ENCODE peak calls at places on chromosomes 16 and 17, in ten cellular contexts. H is neural progenitor cell; G is neuronal stem cell; N is right lobe of liver; P is IMR-90; B is CD8-positive, alpha-beta T cell; W is aorta; E is H9; Y is psoas muscle; M is upper lobe of right lung. S is an unnamed sample.

GRCh38 chr17:73052923-73053322 is 39.6 kb downstream of the SLC39A11 start:
- DNase-seq in G (no peak), E (no peak), Y (no peak), M (no peak), B (no peak), P (no peak), W (no peak), H (no peak), N (no peak), S (no peak)

GRCh38 chr17:31052187-31052889 is 42.4 kb upstream of the NF1 start:
- DNase-seq in N (no peak), B (no peak), H (no peak), E (peak; percentile 22), W (peak; percentile 87), Y (peak; percentile 71), P (peak; percentile 96), G (no peak), M (no peak), S (peak; percentile 86)

GRCh38 chr16:1740234-1740633 is 31.1 kb downstream of the NME3 start:
- DNase-seq in G (no peak), B (no peak), W (no peak), N (no peak), Y (no peak), M (no peak), E (no peak), P (no peak), H (no peak), S (no peak)

GRCh38 chr16:49623501-49624266 is 232.2 kb downstream of the ZNF423 start:
- DNase-seq in B (no peak), M (no peak), P (no peak), N (no peak), Y (no peak), H (no peak), W (no peak), E (peak; percentile 12), G (no peak), S (peak; percentile 45)

GRCh38 chr17:43877031-43877430 is 30.1 kb downstream of the CD300LG start:
- DNase-seq in E (no peak), N (no peak), P (no peak), H (no peak), W (no peak), M (no peak), B (no peak), G (no peak), Y (no peak), S (no peak)

GRCh38 chr17:69492410-69493071 is 78.0 kb downstream of the MAP2K6 start:
- DNase-seq in P (peak; percentile 88), N (no peak), Y (no peak), G (no peak), M (no peak), B (no peak), W (no peak), H (peak; percentile 45), E (peak; percentile 88), S (no peak)

GRCh38 chr17:81579821-81580321 is 27.7 kb upstream of the FAAP100 start:
- DNase-seq in M (no peak), E (peak; percentile 29), G (no peak), Y (no peak), N (no peak), B (no peak), P (peak; percentile 79), H (no peak), W (peak; percentile 31), S (no peak)

GRCh38 chr16:28035866-28036393 is 27.6 kb downstream of the GSG1L start:
- DNase-seq in E (no peak), B (no peak), P (no peak), Y (no peak), M (no peak), G (no peak), H (no peak), N (no peak), W (no peak), S (no peak)

GRCh38 chr16:1691276-1691675 is 13.2 kb downstream of the JPT2 start:
- DNase-seq in B (no peak), P (peak; percentile 59), Y (no peak), M (no peak), E (no peak), H (no peak), N (no peak), G (no peak), W (no peak), S (no peak)

GRCh38 chr17:31433091-31433790 is 41.8 kb downstream of the RAB11FIP4 start:
- DNase-seq in M (no peak), P (no peak), N (no peak), H (no peak), Y (no peak), G (no peak), E (no peak), W (no peak), B (peak; percentile 55), S (no peak)

DNA sequence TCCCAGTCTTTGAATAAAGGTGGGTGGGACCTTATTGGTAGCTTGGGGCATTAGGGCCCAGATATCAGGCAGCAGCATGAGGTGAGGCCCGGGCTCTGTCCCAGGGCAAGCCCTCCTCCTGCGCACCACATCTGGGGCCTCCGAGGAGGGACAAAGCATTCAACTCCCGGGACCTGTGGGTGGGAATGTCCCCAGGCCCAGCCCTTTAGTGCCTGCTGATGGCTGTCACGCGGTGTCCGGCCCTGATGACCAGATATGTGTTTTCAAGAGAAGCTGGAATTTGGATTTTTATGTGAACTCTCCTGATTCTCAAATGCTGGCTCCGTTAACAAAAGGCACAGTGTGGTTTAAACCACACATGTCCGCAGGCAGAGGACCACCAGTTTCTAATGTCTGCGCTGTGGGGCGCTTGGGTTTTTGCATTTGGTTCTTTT is 30.5 kb downstream of the RAI1 start:
- DNase-seq in G (no peak), H (peak; percentile 50), M (no peak), Y (no peak), N (no peak), W (no peak), E (peak; percentile 66), B (no peak), P (no peak), S (no peak)
- H3K27ac ChIP-seq in G (peak overlapping the region; percentile 66), H (peak overlapping the region; percentile 3), M (peak overlapping the region; percentile 75), Y (no peak overlapping the region), N (no peak overlapping the region), W (peak overlapping the region; percentile 70), E (no peak overlapping the region), B (no peak overlapping the region), P (peak overlapping the region; percentile 80), S (peak overlapping the region; percentile 84)

GRCh38 chr17:2239170-2239551 is 64.4 kb downstream of the SMG6 start:
- DNase-seq in M (no peak), H (no peak), Y (no peak), W (no peak), N (no peak), P (no peak), E (no peak), G (no peak), B (no peak), S (no peak)
- H3K4me1 ChIP-seq in M (peaks cover 37% of the 10 kb centered on the region), H (peaks cover 10% of the 10 kb centered on the region), Y (peaks cover 47% of the 10 kb centered on the region), W (peaks cover 3% of the 10 kb centered on the region), N (no peaks in the 10 kb centered on the region), P (peaks cover 27% of the 10 kb centered on the region), E (no peaks in the 10 kb centered on the region), G (peaks cover 8% of the 10 kb centered on the region), B (no peaks in the 10 kb centered on the region), S (peaks cover 25% of the 10 kb centered on the region)

DNA sequence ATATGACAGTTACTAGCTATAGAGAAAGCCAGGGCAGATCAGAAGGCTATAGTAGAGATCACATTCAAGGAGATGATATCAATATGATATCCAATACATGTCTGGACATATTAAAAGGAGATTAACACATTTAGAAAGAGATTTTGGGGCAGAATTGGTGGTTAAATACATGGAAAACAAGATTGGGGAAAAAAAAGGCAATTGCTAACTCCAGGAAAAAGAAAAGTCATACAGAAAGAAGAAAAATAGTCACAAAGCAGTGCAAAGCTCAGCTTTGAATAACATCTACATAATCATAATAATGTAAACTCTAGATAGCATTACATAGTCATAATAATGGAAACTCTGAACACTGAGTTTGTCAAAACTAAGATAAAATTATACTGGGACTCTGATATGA is 40.6 kb downstream of the MYH11 start:
- DNase-seq in M (no peak), W (no peak), P (no peak), N (no peak), G (no peak), B (no peak), E (no peak), H (no peak), Y (no peak), S (no peak)
- H3K27ac ChIP-seq in M (no peak overlapping the region), W (no peak overlapping the region), P (no peak overlapping the region), N (no peak overlapping the region), G (no peak overlapping the region), B (no peak overlapping the region), E (no peak overlapping the region), H (no peak overlapping the region), Y (no peak overlapping the region), S (peak overlapping the region; percentile 95)

DNA sequence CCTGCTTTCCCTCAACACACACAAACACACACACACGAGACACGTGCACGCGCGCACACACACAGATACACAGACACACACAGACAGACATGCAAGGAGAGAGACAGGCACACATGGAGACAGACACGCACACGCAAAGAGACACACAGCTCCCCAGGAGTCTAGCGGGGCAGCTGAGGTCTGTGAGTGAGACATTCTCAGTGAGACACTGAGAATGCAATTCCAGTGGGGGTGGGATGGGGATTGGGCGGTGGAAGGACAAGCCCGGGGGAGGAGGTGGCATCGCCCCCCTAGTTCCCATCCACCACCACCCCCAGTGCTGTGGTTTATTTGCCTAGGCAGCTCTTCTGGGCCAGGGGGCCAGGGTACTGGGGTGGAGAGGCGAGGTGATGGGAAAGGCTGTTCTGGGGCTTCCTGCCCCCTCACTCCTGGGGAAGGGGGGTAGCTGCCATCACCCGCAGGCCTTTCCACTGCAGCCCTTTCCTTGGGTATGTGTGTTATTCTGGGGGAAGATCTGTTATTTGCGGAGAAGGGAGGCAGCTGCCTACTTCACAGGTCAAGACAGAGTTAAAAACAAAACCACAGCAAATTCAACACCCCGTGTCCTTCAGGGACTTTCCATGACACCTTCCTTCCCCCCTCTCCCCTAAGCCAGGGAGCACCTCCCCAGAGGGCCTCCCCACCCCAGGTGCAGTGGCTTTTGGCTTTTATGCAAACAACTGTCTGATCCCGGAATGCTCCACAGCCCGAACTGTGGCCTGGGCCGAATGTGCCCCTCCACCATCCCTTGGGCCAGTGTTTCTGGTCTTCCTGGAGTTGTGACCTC is 18.0 kb downstream of the GRB7 start:
- DNase-seq in H (no peak), B (peak; percentile 60), W (no peak), M (no peak), N (no peak), E (peak; percentile 34), G (no peak), Y (no peak), P (peak; percentile 24), S (peak; percentile 56)
- H3K4me1 ChIP-seq in H (peaks cover 4% of the 10 kb centered on the region), B (peaks cover 63% of the 10 kb centered on the region), W (no peaks in the 10 kb centered on the region), M (peaks cover 13% of the 10 kb centered on the region), N (no peaks in the 10 kb centered on the region), E (peaks cover 2% of the 10 kb centered on the region), G (peaks cover 2% of the 10 kb centered on the region), Y (no peaks in the 10 kb centered on the region), P (peaks cover 4% of the 10 kb centered on the region), S (no peaks in the 10 kb centered on the region)

DNA sequence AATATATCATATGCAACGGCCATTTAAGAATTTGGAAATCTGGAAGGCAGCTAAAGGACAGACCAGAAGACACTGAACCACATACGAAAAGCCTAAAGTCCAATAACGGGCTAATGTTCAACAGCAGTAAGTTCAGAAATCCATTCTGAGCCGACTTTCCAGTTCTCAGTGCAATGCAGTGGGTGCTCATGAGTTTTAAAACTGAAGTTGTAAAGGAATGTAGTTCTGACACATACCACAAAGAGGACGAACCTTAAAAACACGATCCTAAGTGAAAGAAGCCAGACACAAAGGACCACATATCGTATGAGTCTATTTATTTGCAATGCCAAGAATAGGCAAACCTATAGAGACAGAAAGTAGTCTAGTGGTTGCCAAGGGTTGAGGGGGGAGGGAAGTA is 278.3 kb upstream of the ZFHX3 start:
- DNase-seq in H (no peak), E (no peak), N (no peak), B (no peak), P (no peak), Y (no peak), M (no peak), W (no peak), G (no peak), S (no peak)
- H3K27ac ChIP-seq in H (no peak overlapping the region), E (no peak overlapping the region), N (no peak overlapping the region), B (no peak overlapping the region), P (no peak overlapping the region), Y (no peak overlapping the region), M (no peak overlapping the region), W (no peak overlapping the region), G (no peak overlapping the region), S (no peak overlapping the region)

S was measured in sigmoid colon.